ENCODE peak calls at places on chromosomes 5 and 9, in six cellular contexts. D, Q, A, G, U and V are unnamed samples.

GRCh38 chr9:18490591-18491370 is 16.8 kb downstream of the ADAMTSL1 start:
- DNase-seq in Q (no peak), U (no peak), G (no peak), D (no peak), A (no peak), V (no peak)

GRCh38 chr9:79809931-79810330 is 238.2 kb downstream of the TLE4 start:
- DNase-seq in D (no peak), Q (no peak), G (no peak), U (no peak), A (no peak), V (no peak)

GRCh38 chr5:143806568-143806967 is 5.4 kb upstream of the HMHB1 start:
- DNase-seq in U (no peak), G (peak), Q (no peak), D (no peak), A (no peak), V (no peak)

GRCh38 chr5:174329738-174330137 is 284.2 kb downstream of the NSG2 start:
- DNase-seq in Q (no peak), G (no peak), D (no peak), A (no peak), U (no peak), V (no peak)

GRCh38 chr5:9479981-9480380 is 65.9 kb downstream of the SEMA5A start:
- DNase-seq in G (no peak), A (no peak), Q (no peak), U (no peak), D (no peak), V (no peak)

GRCh38 chr9:1845421-1845820 is 169.7 kb upstream of the SMARCA2 start:
- DNase-seq in D (no peak), A (no peak), Q (no peak), U (no peak), G (no peak), V (no peak)

GRCh38 chr9:114371986-114372917 is 15.5 kb downstream of the AKNA start:
- DNase-seq in D (no peak), A (no peak), G (no peak), Q (no peak), U (no peak), V (no peak)

GRCh38 chr9:116208417-116209232 is 55.0 kb downstream of the PAPPA start:
- DNase-seq in D (no peak), Q (no peak), U (no peak), G (no peak), A (no peak), V (no peak)

GRCh38 chr5:31237159-31237558 is 43.7 kb downstream of the CDH6 start:
- DNase-seq in G (no peak), Q (no peak), A (no peak), D (no peak), U (peak), V (no peak)

GRCh38 chr5:90142531-90142930 is 267.0 kb downstream of the CETN3 start:
- DNase-seq in A (no peak), D (no peak), U (no peak), G (no peak), Q (no peak), V (no peak)

GRCh38 chr5:98763001-98763630 is 10.3 kb upstream of the RGMB start:
- DNase-seq in G (no peak), A (no peak), U (no peak), Q (no peak), D (peak), V (no peak)

GRCh38 chr9:126160067-126160853 is 166.4 kb upstream of the MVB12B start:
- DNase-seq in A (no peak), Q (no peak), D (no peak), U (no peak), G (no peak), V (no peak)

GRCh38 chr9:109179801-109180523 is 12.9 kb upstream of the FRRS1L start:
- DNase-seq in D (no peak), G (no peak), A (no peak), Q (no peak), U (no peak), V (no peak)
- TF ChIP-seq ATF3 in D (no peak), G (no peak), A (no peak), Q (no peak), U (no peak), V (no peak)

DNA sequence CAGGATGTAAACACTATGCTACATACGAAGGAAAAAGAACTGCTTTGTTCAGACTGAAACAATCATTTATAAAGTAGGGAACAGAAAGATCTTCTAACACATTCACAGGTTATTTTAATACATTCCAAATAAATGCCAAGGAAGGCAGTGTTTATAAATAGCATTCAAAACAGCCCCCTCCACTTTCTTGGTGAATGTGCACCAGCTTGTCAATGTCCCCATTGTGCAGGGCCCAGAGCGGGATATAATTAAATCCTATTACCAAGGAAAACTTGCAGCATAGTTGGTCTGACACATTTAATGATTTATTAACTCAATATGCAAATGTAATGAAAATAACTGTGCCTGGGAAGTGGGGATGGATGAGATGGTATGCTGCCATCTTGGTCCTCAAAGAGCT is 135.9 kb upstream of the RAD23B start:
- DNase-seq in A (no peak), Q (no peak), U (no peak), D (no peak), G (no peak), V (no peak)
- TF ChIP-seq ATF3 in A (no peak), Q (no peak), U (no peak), D (no peak), G (no peak), V (no peak)

GRCh38 chr9:82271099-82271498 is 282.5 kb downstream of the SPATA31D1 start:
- DNase-seq in Q (no peak), A (no peak), D (no peak), U (no peak), G (no peak), V (no peak)

GRCh38 chr9:82281066-82281465 is 292.5 kb downstream of the SPATA31D1 start:
- DNase-seq in D (no peak), G (no peak), Q (no peak), U (no peak), A (no peak), V (no peak)

GRCh38 chr9:82273121-82273520 is 284.5 kb downstream of the SPATA31D1 start:
- DNase-seq in U (no peak), A (no peak), D (no peak), Q (no peak), G (no peak), V (no peak)

DNA sequence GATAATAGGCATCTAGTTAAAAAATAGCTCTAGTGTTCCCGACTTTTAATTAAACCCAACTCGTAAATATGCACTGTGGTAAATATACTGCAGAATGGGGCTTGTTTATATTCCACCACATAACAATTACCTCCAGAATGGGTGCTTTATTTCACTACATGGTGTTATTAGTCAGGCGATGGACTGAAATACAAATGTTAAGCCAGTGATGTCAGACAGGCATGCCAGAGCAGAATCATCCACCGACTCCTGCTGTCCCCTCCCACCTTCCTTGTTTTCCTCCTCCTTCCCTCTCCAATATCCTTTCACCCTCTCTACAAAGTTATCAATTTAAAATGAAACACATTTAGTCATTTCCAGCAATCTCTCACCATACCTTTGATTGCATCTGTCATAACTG is 287.0 kb downstream of the SPATA31D1 start:
- DNase-seq in Q (no peak), U (no peak), A (no peak), G (no peak), D (no peak), V (no peak)
- TF ChIP-seq ATF3 in Q (no peak), U (no peak), A (no peak), G (no peak), D (no peak), V (no peak)

DNA sequence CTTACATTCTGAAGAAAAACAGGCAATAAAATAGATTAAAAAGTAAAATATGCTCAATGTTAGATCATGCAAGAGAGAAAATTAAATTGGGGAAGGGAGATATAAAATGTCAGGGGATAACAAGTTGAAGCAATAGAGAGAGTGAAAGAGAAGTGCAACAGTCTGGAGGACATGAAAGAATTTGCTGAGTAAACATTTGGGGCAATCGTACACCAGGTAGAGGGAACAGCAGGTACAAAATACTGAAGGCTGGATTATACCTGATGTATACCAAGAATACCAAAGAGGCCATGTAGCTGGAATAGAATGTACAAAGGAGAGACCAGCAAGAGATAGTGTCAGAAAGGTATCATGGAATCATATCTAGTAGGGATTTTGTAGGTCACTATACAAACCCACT is 300.8 kb downstream of the DNAH5 start:
- DNase-seq in G (no peak), U (no peak), Q (no peak), A (no peak), D (no peak), V (no peak)
- TF ChIP-seq ATF3 in G (no peak), U (no peak), Q (no peak), A (no peak), D (no peak), V (no peak)

GRCh38 chr9:136230365-136230764 is 15.2 kb downstream of the QSOX2 start:
- DNase-seq in A (no peak), Q (no peak), U (no peak), D (no peak), G (no peak), V (no peak)

GRCh38 chr9:136229096-136230065 is 16.2 kb downstream of the QSOX2 start:
- DNase-seq in A (no peak), U (no peak), Q (no peak), D (no peak), G (no peak), V (no peak)

GRCh38 chr9:136225748-136226679 is 19.6 kb downstream of the QSOX2 start:
- DNase-seq in G (peak), A (peak), D (peak), U (peak), Q (peak), V (peak)

GRCh38 chr9:136226680-136227410 is 18.8 kb downstream of the QSOX2 start:
- DNase-seq in D (no peak), A (no peak), Q (no peak), G (no peak), U (no peak), V (no peak)

GRCh38 chr9:136228107-136228875 is 17.3 kb downstream of the QSOX2 start:
- DNase-seq in Q (peak), U (peak), D (no peak), A (no peak), G (no peak), V (no peak)
- TF ChIP-seq ATF3 in Q (no peak), U (no peak), D (no peak), A (no peak), G (no peak), V (no peak)

GRCh38 chr5:68214472-68215207 is 916 bp upstream of the PIK3R1 start:
- DNase-seq in Q (no peak), G (no peak), A (no peak), D (no peak), U (no peak), V (no peak)

GRCh38 chr5:68215208-68215887 is at the start of gene PIK3R1:
- DNase-seq in D (peak), A (peak), Q (peak), G (peak), U (peak), V (peak)

GRCh38 chr5:68215888-68216736 is 556 bp downstream of the PIK3R1 start:
- DNase-seq in G (no peak), Q (no peak), A (peak), U (peak), D (peak), V (no peak)

GRCh38 chr5:68217476-68217984 is 2.0 kb downstream of the PIK3R1 start:
- DNase-seq in Q (no peak), U (no peak), A (no peak), D (no peak), G (no peak), V (no peak)

GRCh38 chr5:68216737-68217231 is 1.2 kb downstream of the PIK3R1 start:
- DNase-seq in G (no peak), A (peak), Q (no peak), U (no peak), D (no peak), V (no peak)
- TF ChIP-seq ATF3 in G (no peak), A (no peak), Q (no peak), U (no peak), D (no peak), V (no peak)

GRCh38 chr5:81525690-81526089 is 131.8 kb upstream of the ACOT12 start:
- DNase-seq in A (no peak), G (no peak), U (no peak), D (no peak), Q (no peak), V (no peak)
- TF ChIP-seq ATF3 in A (no peak), G (no peak), U (no peak), D (no peak), Q (no peak), V (no peak)

GRCh38 chr9:69325409-69326212 is 596 bp downstream of the ENTREP1 start:
- DNase-seq in U (no peak), Q (no peak), A (no peak), D (peak), G (no peak), V (no peak)

GRCh38 chr9:69322256-69322655 is 2.8 kb upstream of the ENTREP1 start:
- DNase-seq in D (no peak), A (no peak), U (no peak), G (no peak), Q (no peak), V (no peak)

GRCh38 chr9:69326261-69326660 is 1.2 kb downstream of the ENTREP1 start:
- DNase-seq in A (no peak), U (no peak), G (no peak), D (no peak), Q (no peak), V (no peak)

GRCh38 chr9:69323886-69324285 is 1.1 kb upstream of the ENTREP1 start:
- DNase-seq in Q (no peak), A (no peak), G (no peak), D (no peak), U (no peak), V (no peak)

GRCh38 chr9:69324549-69325401 is at the start of gene ENTREP1:
- DNase-seq in G (no peak), D (peak), A (no peak), Q (peak), U (no peak), V (peak)
- TF ChIP-seq ATF3 in G (no peak), D (no peak), A (no peak), Q (no peak), U (no peak), V (no peak)